ENCODE peak calls at places on chromosomes 5 and 9, in ten cellular contexts. One of them, this sample, is unnamed.

GRCh38 chr9:36584626-36585460 is 12.1 kb downstream of the MELK start:
- DNase-seq in CD4-positive, alpha-beta memory T cell: no peak
- DNase-seq in GM23248: peak; percentile 85
- DNase-seq in heart right ventricle: no peak
- DNase-seq in Peyer's patch: no peak
- DNase-seq in cardiac muscle cell: peak; percentile 49
- DNase-seq in stomach: no peak
- DNase-seq in left ventricle myocardium inferior: no peak
- DNase-seq in upper lobe of left lung: no peak
- DNase-seq in osteoblast: peak; percentile 82
- DNase-seq in this sample: no peak

GRCh38 chr5:126031989-126032716 is 391.1 kb upstream of the GRAMD2B start:
- DNase-seq in CD4-positive, alpha-beta memory T cell: no peak
- DNase-seq in GM23248: peak; percentile 54
- DNase-seq in heart right ventricle: peak; percentile 57
- DNase-seq in Peyer's patch: no peak
- DNase-seq in cardiac muscle cell: peak; percentile 89
- DNase-seq in stomach: peak; percentile 33
- DNase-seq in left ventricle myocardium inferior: peak; percentile 68
- DNase-seq in upper lobe of left lung: no peak
- DNase-seq in osteoblast: peak; percentile 77
- DNase-seq in this sample: no peak

GRCh38 chr9:106945727-106946690 is 83.0 kb downstream of the ZNF462 start:
- DNase-seq in CD4-positive, alpha-beta memory T cell: no peak
- DNase-seq in GM23248: peak; percentile 87
- DNase-seq in heart right ventricle: no peak
- DNase-seq in Peyer's patch: no peak
- DNase-seq in cardiac muscle cell: peak; percentile 77
- DNase-seq in stomach: no peak
- DNase-seq in left ventricle myocardium inferior: no peak
- DNase-seq in upper lobe of left lung: no peak
- DNase-seq in osteoblast: peak; percentile 71
- DNase-seq in this sample: no peak

GRCh38 chr9:27247756-27248155 is 49.2 kb downstream of the EQTN start:
- DNase-seq in CD4-positive, alpha-beta memory T cell: no peak
- DNase-seq in GM23248: peak; percentile 63
- DNase-seq in heart right ventricle: no peak
- DNase-seq in Peyer's patch: no peak
- DNase-seq in cardiac muscle cell: peak; percentile 82
- DNase-seq in stomach: peak; percentile 55
- DNase-seq in left ventricle myocardium inferior: no peak
- DNase-seq in upper lobe of left lung: peak; percentile 70
- DNase-seq in osteoblast: peak; percentile 71
- DNase-seq in this sample: no peak

GRCh38 chr9:133050781-133051180 is 11.0 kb upstream of the CEL start:
- DNase-seq in CD4-positive, alpha-beta memory T cell: no peak
- DNase-seq in GM23248: no peak
- DNase-seq in heart right ventricle: no peak
- DNase-seq in Peyer's patch: no peak
- DNase-seq in cardiac muscle cell: no peak
- DNase-seq in stomach: peak; percentile 87
- DNase-seq in left ventricle myocardium inferior: no peak
- DNase-seq in upper lobe of left lung: no peak
- DNase-seq in osteoblast: no peak
- DNase-seq in this sample: no peak

GRCh38 chr9:137743695-137744094 is 124.9 kb downstream of the EHMT1 start:
- DNase-seq in CD4-positive, alpha-beta memory T cell: no peak
- DNase-seq in GM23248: no peak
- DNase-seq in heart right ventricle: no peak
- DNase-seq in Peyer's patch: no peak
- DNase-seq in cardiac muscle cell: no peak
- DNase-seq in stomach: no peak
- DNase-seq in left ventricle myocardium inferior: no peak
- DNase-seq in upper lobe of left lung: no peak
- DNase-seq in osteoblast: no peak
- DNase-seq in this sample: no peak

GRCh38 chr9:85166808-85167545 is 497.4 kb downstream of the NTRK2 start:
- DNase-seq in CD4-positive, alpha-beta memory T cell: no peak
- DNase-seq in GM23248: no peak
- DNase-seq in heart right ventricle: no peak
- DNase-seq in Peyer's patch: no peak
- DNase-seq in cardiac muscle cell: no peak
- DNase-seq in stomach: no peak
- DNase-seq in left ventricle myocardium inferior: no peak
- DNase-seq in upper lobe of left lung: no peak
- DNase-seq in osteoblast: no peak
- DNase-seq in this sample: no peak

GRCh38 chr9:95381243-95381642 is 63.7 kb upstream of the FANCC start:
- DNase-seq in CD4-positive, alpha-beta memory T cell: no peak
- DNase-seq in GM23248: peak; percentile 43
- DNase-seq in heart right ventricle: no peak
- DNase-seq in Peyer's patch: no peak
- DNase-seq in cardiac muscle cell: peak; percentile 46
- DNase-seq in stomach: no peak
- DNase-seq in left ventricle myocardium inferior: no peak
- DNase-seq in upper lobe of left lung: no peak
- DNase-seq in osteoblast: peak; percentile 39
- DNase-seq in this sample: no peak

GRCh38 chr5:178677429-178677828 is 50.6 kb upstream of the CLK4 start:
- DNase-seq in CD4-positive, alpha-beta memory T cell: no peak
- DNase-seq in GM23248: no peak
- DNase-seq in heart right ventricle: no peak
- DNase-seq in Peyer's patch: no peak
- DNase-seq in cardiac muscle cell: no peak
- DNase-seq in stomach: no peak
- DNase-seq in left ventricle myocardium inferior: no peak
- DNase-seq in upper lobe of left lung: peak; percentile 61
- DNase-seq in osteoblast: no peak
- DNase-seq in this sample: no peak

GRCh38 chr9:128420651-128421473 is at the start of gene CERCAM:
- DNase-seq in CD4-positive, alpha-beta memory T cell: no peak
- DNase-seq in GM23248: peak; percentile 83
- DNase-seq in heart right ventricle: peak; percentile 69
- DNase-seq in Peyer's patch: peak; percentile 67
- DNase-seq in cardiac muscle cell: peak; percentile 59
- DNase-seq in stomach: peak; percentile 55
- DNase-seq in left ventricle myocardium inferior: peak; percentile 67
- DNase-seq in upper lobe of left lung: peak; percentile 47
- DNase-seq in osteoblast: peak; percentile 98
- DNase-seq in this sample: peak; percentile 78

GRCh38 chr9:36166150-36166927 is 2.8 kb upstream of the CCIN start:
- DNase-seq in CD4-positive, alpha-beta memory T cell: peak; percentile 76
- DNase-seq in GM23248: peak; percentile 92
- DNase-seq in heart right ventricle: peak; percentile 87
- DNase-seq in Peyer's patch: peak; percentile 72
- DNase-seq in cardiac muscle cell: peak; percentile 87
- DNase-seq in stomach: peak; percentile 87
- DNase-seq in left ventricle myocardium inferior: peak; percentile 87
- DNase-seq in upper lobe of left lung: peak; percentile 88
- DNase-seq in osteoblast: peak; percentile 97
- DNase-seq in this sample: peak; percentile 93

GRCh38 chr5:29949301-29949872 is 1244.1 kb upstream of the CDH6 start:
- DNase-seq in CD4-positive, alpha-beta memory T cell: no peak
- DNase-seq in GM23248: no peak
- DNase-seq in heart right ventricle: no peak
- DNase-seq in Peyer's patch: no peak
- DNase-seq in cardiac muscle cell: no peak
- DNase-seq in stomach: no peak
- DNase-seq in left ventricle myocardium inferior: no peak
- DNase-seq in upper lobe of left lung: no peak
- DNase-seq in osteoblast: no peak
- DNase-seq in this sample: no peak

GRCh38 chr5:159017787-159018186 is 81.9 kb downstream of the EBF1 start:
- DNase-seq in CD4-positive, alpha-beta memory T cell: no peak
- DNase-seq in GM23248: peak; percentile 76
- DNase-seq in heart right ventricle: peak; percentile 83
- DNase-seq in Peyer's patch: no peak
- DNase-seq in cardiac muscle cell: peak; percentile 92
- DNase-seq in stomach: no peak
- DNase-seq in left ventricle myocardium inferior: peak; percentile 78
- DNase-seq in upper lobe of left lung: peak; percentile 44
- DNase-seq in osteoblast: peak; percentile 87
- DNase-seq in this sample: peak; percentile 79

GRCh38 chr5:154559398-154560276 is 81.6 kb upstream of the HAND1 start:
- DNase-seq in CD4-positive, alpha-beta memory T cell: no peak
- DNase-seq in GM23248: no peak
- DNase-seq in heart right ventricle: no peak
- DNase-seq in Peyer's patch: no peak
- DNase-seq in cardiac muscle cell: no peak
- DNase-seq in stomach: no peak
- DNase-seq in left ventricle myocardium inferior: no peak
- DNase-seq in upper lobe of left lung: no peak
- DNase-seq in osteoblast: no peak
- DNase-seq in this sample: no peak

GRCh38 chr5:72955768-72956323 is at the start of gene FCHO2:
- DNase-seq in CD4-positive, alpha-beta memory T cell: peak; percentile 93
- DNase-seq in GM23248: peak; percentile 98
- DNase-seq in heart right ventricle: peak; percentile 100
- DNase-seq in Peyer's patch: peak; percentile 96
- DNase-seq in cardiac muscle cell: peak; percentile 98
- DNase-seq in stomach: peak; percentile 100
- DNase-seq in left ventricle myocardium inferior: peak; percentile 99
- DNase-seq in upper lobe of left lung: peak; percentile 100
- DNase-seq in osteoblast: peak; percentile 99
- DNase-seq in this sample: peak; percentile 99

GRCh38 chr5:153571157-153571556 is 80.7 kb downstream of the GRIA1 start:
- DNase-seq in CD4-positive, alpha-beta memory T cell: no peak
- DNase-seq in GM23248: no peak
- DNase-seq in heart right ventricle: no peak
- DNase-seq in Peyer's patch: no peak
- DNase-seq in cardiac muscle cell: no peak
- DNase-seq in stomach: no peak
- DNase-seq in left ventricle myocardium inferior: no peak
- DNase-seq in upper lobe of left lung: no peak
- DNase-seq in osteoblast: no peak
- DNase-seq in this sample: no peak

GRCh38 chr5:154220625-154221024 is 30.1 kb downstream of the GALNT10 start:
- DNase-seq in CD4-positive, alpha-beta memory T cell: no peak
- DNase-seq in GM23248: peak; percentile 89
- DNase-seq in heart right ventricle: no peak
- DNase-seq in Peyer's patch: no peak
- DNase-seq in cardiac muscle cell: peak; percentile 47
- DNase-seq in stomach: no peak
- DNase-seq in left ventricle myocardium inferior: no peak
- DNase-seq in upper lobe of left lung: no peak
- DNase-seq in osteoblast: no peak
- DNase-seq in this sample: no peak

GRCh38 chr5:2887401-2888348 is 136.2 kb upstream of the IRX2 start:
- DNase-seq in CD4-positive, alpha-beta memory T cell: no peak
- DNase-seq in GM23248: no peak
- DNase-seq in heart right ventricle: no peak
- DNase-seq in Peyer's patch: no peak
- DNase-seq in cardiac muscle cell: no peak
- DNase-seq in stomach: peak; percentile 18
- DNase-seq in left ventricle myocardium inferior: no peak
- DNase-seq in upper lobe of left lung: no peak
- DNase-seq in osteoblast: no peak
- DNase-seq in this sample: peak; percentile 36

GRCh38 chr5:141369994-141370848 is at the start of gene PCDHGB3:
- DNase-seq in CD4-positive, alpha-beta memory T cell: no peak
- DNase-seq in GM23248: peak; percentile 81
- DNase-seq in heart right ventricle: no peak
- DNase-seq in Peyer's patch: no peak
- DNase-seq in cardiac muscle cell: peak; percentile 62
- DNase-seq in stomach: no peak
- DNase-seq in left ventricle myocardium inferior: peak; percentile 56
- DNase-seq in upper lobe of left lung: no peak
- DNase-seq in osteoblast: peak; percentile 87
- DNase-seq in this sample: no peak
- H3K9me3 ChIP-seq in CD4-positive, alpha-beta memory T cell: no peaks in the 10 kb centered on the region
- H3K9me3 ChIP-seq in GM23248: no peaks in the 10 kb centered on the region
- H3K9me3 ChIP-seq in heart right ventricle: peaks cover 96% of the 10 kb centered on the region
- H3K9me3 ChIP-seq in Peyer's patch: no peaks in the 10 kb centered on the region
- H3K9me3 ChIP-seq in cardiac muscle cell: no peaks in the 10 kb centered on the region
- H3K9me3 ChIP-seq in stomach: peaks cover 100% of the 10 kb centered on the region
- H3K9me3 ChIP-seq in left ventricle myocardium inferior: peaks cover 99% of the 10 kb centered on the region
- H3K9me3 ChIP-seq in upper lobe of left lung: peaks cover 85% of the 10 kb centered on the region
- H3K9me3 ChIP-seq in osteoblast: peaks cover 17% of the 10 kb centered on the region
- H3K9me3 ChIP-seq in this sample: peaks cover 61% of the 10 kb centered on the region

GRCh38 chr9:22808876-22809275 is 362.3 kb downstream of the DMRTA1 start:
- DNase-seq in CD4-positive, alpha-beta memory T cell: no peak
- DNase-seq in GM23248: no peak
- DNase-seq in heart right ventricle: no peak
- DNase-seq in Peyer's patch: no peak
- DNase-seq in cardiac muscle cell: no peak
- DNase-seq in stomach: no peak
- DNase-seq in left ventricle myocardium inferior: no peak
- DNase-seq in upper lobe of left lung: no peak
- DNase-seq in osteoblast: no peak
- DNase-seq in this sample: no peak
- H3K9me3 ChIP-seq in CD4-positive, alpha-beta memory T cell: no peaks in the 10 kb centered on the region
- H3K9me3 ChIP-seq in GM23248: no peaks in the 10 kb centered on the region
- H3K9me3 ChIP-seq in heart right ventricle: no peaks in the 10 kb centered on the region
- H3K9me3 ChIP-seq in Peyer's patch: no peaks in the 10 kb centered on the region
- H3K9me3 ChIP-seq in cardiac muscle cell: no peaks in the 10 kb centered on the region
- H3K9me3 ChIP-seq in stomach: peaks cover 13% of the 10 kb centered on the region
- H3K9me3 ChIP-seq in left ventricle myocardium inferior: peaks cover 9% of the 10 kb centered on the region
- H3K9me3 ChIP-seq in upper lobe of left lung: peaks cover 9% of the 10 kb centered on the region
- H3K9me3 ChIP-seq in osteoblast: no peaks in the 10 kb centered on the region
- H3K9me3 ChIP-seq in this sample: no peaks in the 10 kb centered on the region

DNA sequence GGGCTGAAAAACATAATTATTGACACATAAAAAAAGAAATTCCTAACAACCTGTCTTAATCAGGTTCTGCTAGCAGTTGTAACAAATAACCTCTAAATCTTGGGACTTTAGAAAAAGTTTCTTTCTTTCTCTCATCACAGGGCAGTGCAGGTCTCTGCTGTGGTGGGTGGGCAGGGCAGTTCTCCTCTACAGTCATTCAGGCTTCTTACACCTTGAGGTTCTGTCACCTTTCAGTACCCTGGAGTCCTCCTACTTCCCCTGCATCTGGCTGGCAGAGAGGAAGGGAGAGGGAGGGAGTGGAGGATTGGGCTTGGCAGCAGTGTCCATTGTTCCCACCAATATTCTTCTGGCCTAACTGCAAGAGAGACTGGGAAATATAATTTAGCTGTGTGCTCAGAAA is 112.2 kb upstream of the ANKRD55 start:
- DNase-seq in CD4-positive, alpha-beta memory T cell: no peak
- DNase-seq in GM23248: no peak
- DNase-seq in heart right ventricle: no peak
- DNase-seq in Peyer's patch: no peak
- DNase-seq in cardiac muscle cell: no peak
- DNase-seq in stomach: no peak
- DNase-seq in left ventricle myocardium inferior: no peak
- DNase-seq in upper lobe of left lung: no peak
- DNase-seq in osteoblast: no peak
- DNase-seq in this sample: no peak
- H3K9me3 ChIP-seq in CD4-positive, alpha-beta memory T cell: no peaks in the 10 kb centered on the region
- H3K9me3 ChIP-seq in GM23248: no peaks in the 10 kb centered on the region
- H3K9me3 ChIP-seq in heart right ventricle: no peaks in the 10 kb centered on the region
- H3K9me3 ChIP-seq in Peyer's patch: no peaks in the 10 kb centered on the region
- H3K9me3 ChIP-seq in cardiac muscle cell: no peaks in the 10 kb centered on the region
- H3K9me3 ChIP-seq in stomach: no peaks in the 10 kb centered on the region
- H3K9me3 ChIP-seq in left ventricle myocardium inferior: no peaks in the 10 kb centered on the region
- H3K9me3 ChIP-seq in upper lobe of left lung: no peaks in the 10 kb centered on the region
- H3K9me3 ChIP-seq in osteoblast: no peaks in the 10 kb centered on the region
- H3K9me3 ChIP-seq in this sample: no peaks in the 10 kb centered on the region

DNA sequence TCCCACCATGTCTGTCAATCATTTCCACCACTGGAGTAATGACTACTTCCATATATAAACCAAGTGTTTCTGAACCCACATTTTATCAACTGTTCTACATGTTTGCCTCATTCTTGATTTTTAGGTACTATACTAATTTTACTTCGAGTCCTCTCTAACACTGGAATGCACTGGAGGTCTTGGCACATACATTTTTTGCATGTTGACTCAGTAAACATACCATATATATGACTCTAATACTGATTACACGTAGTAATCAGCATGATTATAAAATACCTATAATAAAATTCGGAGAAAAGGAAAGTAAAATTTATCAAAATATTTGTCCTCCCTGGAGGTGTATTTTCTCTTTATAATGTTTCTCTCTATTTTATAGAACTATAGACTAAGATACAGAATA is 621.7 kb upstream of the NUDT12 start:
- DNase-seq in CD4-positive, alpha-beta memory T cell: no peak
- DNase-seq in GM23248: no peak
- DNase-seq in heart right ventricle: no peak
- DNase-seq in Peyer's patch: no peak
- DNase-seq in cardiac muscle cell: no peak
- DNase-seq in stomach: no peak
- DNase-seq in left ventricle myocardium inferior: no peak
- DNase-seq in upper lobe of left lung: no peak
- DNase-seq in osteoblast: no peak
- DNase-seq in this sample: no peak
- H3K9me3 ChIP-seq in CD4-positive, alpha-beta memory T cell: no peaks in the 10 kb centered on the region
- H3K9me3 ChIP-seq in GM23248: no peaks in the 10 kb centered on the region
- H3K9me3 ChIP-seq in heart right ventricle: peaks cover 14% of the 10 kb centered on the region
- H3K9me3 ChIP-seq in Peyer's patch: no peaks in the 10 kb centered on the region
- H3K9me3 ChIP-seq in cardiac muscle cell: no peaks in the 10 kb centered on the region
- H3K9me3 ChIP-seq in stomach: peaks cover 45% of the 10 kb centered on the region
- H3K9me3 ChIP-seq in left ventricle myocardium inferior: peaks cover 20% of the 10 kb centered on the region
- H3K9me3 ChIP-seq in upper lobe of left lung: peaks cover 12% of the 10 kb centered on the region
- H3K9me3 ChIP-seq in osteoblast: peaks cover 5% of the 10 kb centered on the region
- H3K9me3 ChIP-seq in this sample: no peaks in the 10 kb centered on the region

This sample was measured in sigmoid colon.